ENCODE peak calls at places on chromosomes 7 and 10, in five cellular contexts. D is Panc1, U is upper lobe of right lung, W is fibroblast of lung, V is SJSA1. L is an unnamed sample. For H3K4me1 and H3K9me3, the result is how much of the 10 kb centered on the place peaks cover.

GRCh38 chr7:1975581-1975980 is 257.2 kb downstream of the MAD1L1 start:
- DNase-seq in V (no peak), D (no peak), W (no peak), U (peak), L (no peak)

GRCh38 chr7:127629268-127629854 is 11.4 kb upstream of the PAX4 start:
- DNase-seq in D (no peak), U (no peak), W (no peak), V (no peak), L (peak)

GRCh38 chr7:45294559-45294958 is 137.0 kb downstream of the RAMP3 start:
- DNase-seq in V (no peak), D (no peak), U (no peak), W (no peak), L (no peak)

GRCh38 chr7:97116308-97116707 is 1.2 kb upstream of the SDHAF3 start:
- DNase-seq in U (no peak), V (no peak), W (no peak), D (no peak), L (no peak)

GRCh38 chr7:120475994-120476393 is 203.0 kb downstream of the KCND2 start:
- DNase-seq in U (no peak), W (no peak), D (no peak), V (no peak), L (no peak)

GRCh38 chr10:109894516-109894915 is 28.8 kb downstream of the XPNPEP1 start:
- DNase-seq in U (no peak), D (no peak), V (no peak), W (peak), L (no peak)

GRCh38 chr10:87054373-87055295 is 34.5 kb downstream of the FAM25A start:
- DNase-seq in W (peak), V (no peak), U (no peak), D (no peak), L (no peak)

GRCh38 chr10:11757452-11757819 is 15.3 kb downstream of the ECHDC3 start:
- DNase-seq in W (peak), V (no peak), U (peak), D (no peak), L (peak)

GRCh38 chr10:30803901-30804322 is 174.4 kb upstream of the LYZL2 start:
- DNase-seq in V (no peak), D (no peak), U (no peak), W (peak), L (no peak)

GRCh38 chr7:98877692-98878364 is 504 bp upstream of the TRRAP start:
- DNase-seq in U (peak), W (no peak), D (no peak), V (no peak), L (no peak)

GRCh38 chr10:125035136-125035535 is 93.2 kb downstream of the ZRANB1 start:
- DNase-seq in W (peak), V (peak), U (no peak), D (no peak), L (peak)
- H3K4me1 ChIP-seq in W (under half), V (under half), U (under half), D (under half), L (under half)

GRCh38 chr7:123599766-123600165 is 1.9 kb upstream of the ASB15 start:
- DNase-seq in D (no peak), W (no peak), V (no peak), U (no peak), L (no peak)

GRCh38 chr7:123604739-123605138 is 3.1 kb downstream of the ASB15 start:
- DNase-seq in V (no peak), U (no peak), W (no peak), D (no peak), L (no peak)

GRCh38 chr7:123601530-123601929 is at the start of gene ASB15:
- DNase-seq in W (peak), D (no peak), U (no peak), V (no peak), L (no peak)

GRCh38 chr7:123600876-123601275 is 745 bp upstream of the ASB15 start:
- DNase-seq in U (no peak), W (no peak), V (no peak), D (no peak), L (no peak)

GRCh38 chr7:123602648-123603047 is 1.0 kb downstream of the ASB15 start:
- DNase-seq in D (no peak), V (no peak), W (no peak), U (no peak), L (no peak)
- H3K4me3 ChIP-seq in D (no peak), V (no peak), W (no peak), U (no peak), L (no peak)

GRCh38 chr10:103814104-103814503 is 41.3 kb downstream of the SH3PXD2A start:
- DNase-seq in D (no peak), W (no peak), V (no peak), U (peak), L (peak)

GRCh38 chr10:103808784-103809183 is 46.6 kb downstream of the SH3PXD2A start:
- DNase-seq in V (no peak), W (no peak), D (no peak), U (peak), L (no peak)

GRCh38 chr10:103814626-103815370 is 40.6 kb downstream of the SH3PXD2A start:
- DNase-seq in W (no peak), V (no peak), U (peak), D (no peak), L (peak)

GRCh38 chr10:103812431-103812830 is 42.9 kb downstream of the SH3PXD2A start:
- DNase-seq in W (no peak), U (peak), D (no peak), V (no peak), L (no peak)

DNA sequence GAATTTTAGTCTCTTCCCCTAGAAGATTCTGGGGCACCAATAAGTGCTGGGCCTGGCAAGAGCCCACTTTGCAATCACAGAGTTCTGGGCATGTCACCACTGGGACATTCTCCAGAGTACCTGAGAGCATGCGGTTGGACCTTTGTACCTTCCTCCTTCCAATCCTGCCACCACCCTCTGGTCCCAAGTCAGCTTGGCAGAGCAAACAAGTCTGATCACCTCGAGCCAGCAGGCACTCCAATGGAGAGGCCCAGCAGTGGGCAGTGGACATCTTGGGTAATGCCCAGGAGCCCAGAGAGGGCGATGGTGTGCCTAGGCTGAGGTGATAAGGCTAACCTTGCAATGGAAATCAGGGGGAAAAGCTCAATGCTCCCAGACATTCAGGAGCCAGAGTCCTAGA is 43.4 kb downstream of the SH3PXD2A start:
- DNase-seq in W (no peak), D (no peak), U (peak), V (no peak), L (no peak)
- H3K9me3 ChIP-seq in W (under half), D (under half), U (under half), V (under half), L (under half)

GRCh38 chr7:149869291-149869650 is 4.5 kb upstream of the ATP6V0E2 start:
- DNase-seq in W (no peak), V (no peak), D (no peak), U (no peak), L (no peak)

GRCh38 chr7:149870274-149870673 is 3.5 kb upstream of the ATP6V0E2 start:
- DNase-seq in U (no peak), D (no peak), V (peak), W (no peak), L (no peak)

GRCh38 chr7:149870701-149871483 is 2.9 kb upstream of the ATP6V0E2 start:
- DNase-seq in U (no peak), W (no peak), V (peak), D (no peak), L (no peak)

GRCh38 chr7:149868638-149869290 is 5.0 kb upstream of the ATP6V0E2 start:
- DNase-seq in D (no peak), V (no peak), W (no peak), U (no peak), L (no peak)

DNA sequence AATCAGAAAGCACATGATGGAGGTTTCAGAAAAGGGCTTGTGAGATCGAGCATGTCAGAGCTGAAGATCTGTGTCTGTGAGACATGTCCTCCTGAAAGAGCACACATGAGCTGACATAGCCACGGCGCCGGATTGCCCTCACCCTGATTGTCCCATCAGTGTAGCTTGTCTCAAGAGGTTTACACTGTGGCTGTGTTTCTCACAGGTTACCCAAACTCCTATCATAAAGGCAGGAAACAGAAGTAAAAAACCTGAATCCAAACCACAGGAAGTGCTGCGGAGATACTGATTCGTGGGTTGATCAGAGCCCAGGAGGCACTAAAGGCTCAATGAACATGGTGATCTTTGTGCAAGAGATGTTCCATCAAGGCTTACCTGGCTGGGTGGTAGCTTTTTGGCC is 3.9 kb upstream of the ATP6V0E2 start:
- DNase-seq in U (no peak), D (no peak), W (no peak), V (peak), L (no peak)
- H3K4me1 ChIP-seq in U (under half), D (under half), W (under half), V (under half), L (under half)

GRCh38 chr7:130961128-130961601 is 227.2 kb upstream of the KLF14 start:
- DNase-seq in W (peak), V (peak), U (no peak), D (no peak), L (no peak)

GRCh38 chr7:130963349-130963748 is 229.3 kb upstream of the KLF14 start:
- DNase-seq in W (no peak), D (no peak), V (no peak), U (no peak), L (no peak)

GRCh38 chr7:130960208-130960988 is 226.4 kb upstream of the KLF14 start:
- DNase-seq in U (no peak), D (peak), W (peak), V (peak), L (no peak)

GRCh38 chr7:130959743-130960207 is 225.8 kb upstream of the KLF14 start:
- DNase-seq in U (no peak), V (peak), D (no peak), W (peak), L (peak)

GRCh38 chr7:130962109-130962508 is 228.1 kb upstream of the KLF14 start:
- DNase-seq in D (no peak), U (no peak), V (no peak), W (no peak), L (no peak)
- H3K4me3 ChIP-seq in D (no peak), U (no peak), V (no peak), W (no peak), L (no peak)

GRCh38 chr10:129808092-129808983 is 155.7 kb downstream of the EBF3 start:
- DNase-seq in V (no peak), W (no peak), D (no peak), U (no peak), L (no peak)

GRCh38 chr10:129809841-129810240 is 154.2 kb downstream of the EBF3 start:
- DNase-seq in V (no peak), D (no peak), U (no peak), W (no peak), L (no peak)

GRCh38 chr10:129811208-129811607 is 152.9 kb downstream of the EBF3 start:
- DNase-seq in D (no peak), V (no peak), U (no peak), W (no peak), L (no peak)

GRCh38 chr10:129809431-129809830 is 154.6 kb downstream of the EBF3 start:
- DNase-seq in W (no peak), D (no peak), U (no peak), V (no peak), L (no peak)

GRCh38 chr10:129807211-129807610 is 156.9 kb downstream of the EBF3 start:
- DNase-seq in D (no peak), W (no peak), V (no peak), U (no peak), L (no peak)
- H3K9me3 ChIP-seq in D (under half), W (under half), V (under half), U (under half), L (under half)